ENCODE peak calls at places on chromosome X, in nine cellular contexts. A, Z, J, O, W, N, F, L and G are unnamed samples.

GRCh38 chrX:84199688-84200087 is 11.7 kb upstream of the RPS6KA6 start:
- DNase-seq in O (no peak), F (no peak), Z (no peak), J (no peak), N (no peak), A (no peak), W (no peak), L (no peak), G (no peak)

GRCh38 chrX:109374276-109374960 is 107.5 kb downstream of the GUCY2F start:
- DNase-seq in A (no peak), N (peak; percentile 3), J (no peak), W (no peak), O (peak; percentile 21), F (no peak), L (no peak), Z (no peak), G (no peak)

GRCh38 chrX:88325634-88326033 is 421.4 kb upstream of the CPXCR1 start:
- DNase-seq in Z (no peak), A (no peak), N (no peak), L (no peak), O (no peak), J (no peak), F (no peak), W (no peak), G (no peak)

GRCh38 chrX:96004386-96004785 is 680.3 kb upstream of the DIAPH2 start:
- DNase-seq in Z (no peak), J (no peak), L (no peak), O (peak; percentile 16), W (peak; percentile 38), N (peak; percentile 84), F (no peak), A (no peak), G (no peak)

GRCh38 chrX:32530802-32531403 is 680.4 kb downstream of the DMD start:
- DNase-seq in O (peak; percentile 7), Z (no peak), A (no peak), W (peak; percentile 1), N (peak; percentile 55), F (no peak), L (no peak), J (peak; percentile 18), G (no peak)

GRCh38 chrX:67612231-67612630 is 68.4 kb downstream of the AR start:
- DNase-seq in W (peak; percentile 38), F (no peak), Z (no peak), L (no peak), O (no peak), A (no peak), N (no peak), J (no peak), G (no peak)

GRCh38 chrX:123476636-123477219 is 256.1 kb downstream of the THOC2 start:
- DNase-seq in Z (no peak), O (no peak), W (no peak), F (no peak), A (no peak), N (no peak), J (no peak), L (no peak), G (no peak)

GRCh38 chrX:75038925-75039324 is 113.7 kb upstream of the NEXMIF start:
- DNase-seq in N (peak; percentile 46), L (no peak), W (no peak), O (no peak), Z (no peak), A (no peak), F (no peak), J (no peak), G (no peak)

GRCh38 chrX:6968231-6968630 is 179.3 kb upstream of the STS start:
- DNase-seq in A (no peak), Z (no peak), J (no peak), N (no peak), F (no peak), L (no peak), W (no peak), O (no peak), G (no peak)

GRCh38 chrX:69503228-69503834 is 795 bp upstream of the NALF2 start:
- DNase-seq in F (no peak), O (no peak), L (no peak), N (no peak), J (no peak), Z (peak; percentile 30), A (no peak), W (no peak), G (no peak)

GRCh38 chrX:71603618-71604017 is 14.7 kb downstream of the CXCR3 start:
- DNase-seq in F (no peak), L (no peak), J (no peak), N (peak; percentile 28), O (no peak), W (no peak), A (no peak), Z (no peak), G (no peak)

GRCh38 chrX:41723821-41724220 is at the start of gene GPR82:
- DNase-seq in J (no peak), L (no peak), W (no peak), A (no peak), N (no peak), F (no peak), O (no peak), Z (no peak), G (no peak)

GRCh38 chrX:130085551-130085986 is 24.7 kb downstream of the ELF4 start:
- DNase-seq in J (no peak), A (no peak), F (no peak), N (no peak), Z (no peak), L (no peak), W (no peak), O (no peak), G (no peak)

GRCh38 chrX:100615015-100615414 is 21.6 kb downstream of the TSPAN6 start:
- DNase-seq in O (no peak), A (no peak), N (peak; percentile 78), L (no peak), J (peak; percentile 46), F (no peak), Z (no peak), W (peak; percentile 10), G (no peak)

GRCh38 chrX:51955200-51955599 is 61.8 kb downstream of the MAGED1 start:
- DNase-seq in J (no peak), A (no peak), Z (no peak), W (no peak), O (no peak), L (no peak), F (no peak), N (peak; percentile 66), G (no peak)

GRCh38 chrX:134999469-134999868 is 8.7 kb downstream of the SMIM10 start:
- DNase-seq in Z (no peak), A (no peak), W (no peak), J (no peak), L (no peak), O (no peak), F (no peak), N (peak; percentile 73), G (no peak)

GRCh38 chrX:140433582-140433981 is 71.3 kb downstream of the SOX3 start:
- DNase-seq in A (no peak), J (no peak), Z (no peak), F (no peak), L (no peak), N (no peak), O (no peak), W (no peak), G (no peak)

GRCh38 chrX:20237864-20238263 is 28.8 kb downstream of the RPS6KA3 start:
- DNase-seq in N (peak; percentile 22), Z (no peak), F (no peak), J (no peak), W (no peak), A (no peak), L (no peak), O (no peak), G (no peak)

GRCh38 chrX:155718964-155719586 is 106.3 kb upstream of the TMLHE start:
- DNase-seq in N (no peak), Z (peak; percentile 46), F (no peak), O (no peak), L (no peak), J (no peak), W (no peak), A (no peak), G (no peak)

GRCh38 chrX:148885203-148885602 is 384.8 kb downstream of the AFF2 start:
- DNase-seq in N (no peak), O (no peak), L (no peak), J (no peak), F (no peak), W (no peak), A (no peak), Z (no peak), G (no peak)

DNA sequence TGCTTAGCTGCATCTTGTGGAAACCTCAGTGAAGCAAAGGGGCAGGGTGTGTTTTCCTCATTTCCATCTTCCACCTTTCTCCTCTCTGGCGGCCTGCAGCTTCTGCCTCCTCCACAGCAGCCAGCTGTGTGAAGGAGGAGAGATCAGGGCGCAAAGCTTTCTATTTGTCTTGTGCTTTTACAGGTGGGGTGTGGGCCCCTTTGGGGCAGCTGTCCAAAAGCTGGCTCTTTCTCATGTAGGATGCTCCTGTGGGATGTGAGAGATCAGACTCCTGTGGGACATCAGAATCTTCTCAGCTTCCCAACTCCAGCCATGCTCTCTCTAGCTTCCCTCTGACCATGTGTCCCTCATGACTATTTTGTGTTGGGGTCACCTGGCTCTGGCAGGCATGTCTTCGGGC is 227.1 kb downstream of the MID1 start:
- DNase-seq in F (no peak), O (no peak), W (no peak), N (no peak), Z (no peak), L (no peak), J (no peak), A (no peak), G (no peak)
- H3K27me3 ChIP-seq in F (no peaks in the 10 kb centered on the region), O (no peaks in the 10 kb centered on the region), W (no peaks in the 10 kb centered on the region), N (no peaks in the 10 kb centered on the region), Z (no peaks in the 10 kb centered on the region), L (no peaks in the 10 kb centered on the region), J (no peaks in the 10 kb centered on the region), A (no peaks in the 10 kb centered on the region), G (no peaks in the 10 kb centered on the region)

GRCh38 chrX:38335382-38335781 is 8.1 kb upstream of the RPGR start:
- DNase-seq in O (no peak), A (no peak), J (no peak), Z (no peak), L (no peak), F (no peak), N (no peak), W (no peak), G (no peak)
- TF ChIP-seq CTCF in O (no peak), A (peak; percentile 18), J (no peak), Z (no peak), L (no peak), F (no peak), N (peak; percentile 39), W (peak; percentile 4), G (no peak)

DNA sequence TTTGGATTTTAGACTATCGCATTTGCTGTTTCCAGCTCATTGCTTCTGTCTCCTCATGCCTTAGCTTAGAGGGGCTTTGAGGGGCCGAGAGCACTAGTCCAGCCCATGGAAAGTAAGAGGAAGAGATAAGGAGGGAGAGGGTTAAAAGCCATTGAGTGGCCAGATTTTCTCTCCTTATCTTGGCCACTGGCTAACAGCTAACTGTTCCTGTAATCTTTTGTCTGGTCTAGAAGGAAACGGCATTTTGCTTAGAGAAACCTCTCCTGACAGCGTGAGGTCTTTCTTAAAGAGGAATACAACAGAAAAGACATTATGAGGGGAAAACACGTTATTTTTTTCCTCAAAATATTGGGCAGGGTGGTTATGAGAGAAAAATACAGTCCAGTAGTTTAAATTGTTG is 7.9 kb downstream of the GPR101 start:
- DNase-seq in F (no peak), L (no peak), Z (no peak), N (no peak), O (no peak), W (no peak), A (no peak), J (no peak), G (no peak)
- H3K27me3 ChIP-seq in F (peaks cover 9% of the 10 kb centered on the region), L (peaks cover 7% of the 10 kb centered on the region), Z (peaks cover 11% of the 10 kb centered on the region), N (peaks cover 24% of the 10 kb centered on the region), O (peaks cover 10% of the 10 kb centered on the region), W (no peaks in the 10 kb centered on the region), A (peaks cover 6% of the 10 kb centered on the region), J (no peaks in the 10 kb centered on the region), G (no peaks in the 10 kb centered on the region)

GRCh38 chrX:125132274-125132673 is 187.4 kb upstream of the TEX13C start:
- DNase-seq in W (no peak), N (peak; percentile 53), F (no peak), O (no peak), Z (no peak), A (no peak), L (no peak), J (no peak), G (no peak)
- TF ChIP-seq CTCF in W (peak; percentile 16), N (peak; percentile 78), F (no peak), O (peak; percentile 39), Z (no peak), A (no peak), L (no peak), J (no peak), G (peak; percentile 30)